ENCODE peak calls at places on chromosomes 3 and 15, in ten cellular contexts. One of them, this sample, is unnamed.

GRCh38 chr15:63037996-63038720 is 4.4 kb upstream of the TPM1 start:
- DNase-seq in Panc1: no peak
- DNase-seq in AG10803: no peak
- DNase-seq in heart left ventricle: no peak
- DNase-seq in cardiac fibroblast: no peak
- DNase-seq in AG04449: no peak
- DNase-seq in mucosa of descending colon: no peak
- DNase-seq in thoracic aorta: no peak
- DNase-seq in dorsolateral prefrontal cortex: no peak
- DNase-seq in A549: no peak
- DNase-seq in this sample: no peak

GRCh38 chr3:128242818-128243601 is 89.7 kb downstream of the EEFSEC start:
- DNase-seq in Panc1: no peak
- DNase-seq in AG10803: no peak
- DNase-seq in heart left ventricle: no peak
- DNase-seq in cardiac fibroblast: no peak
- DNase-seq in AG04449: no peak
- DNase-seq in mucosa of descending colon: peak; percentile 46
- DNase-seq in thoracic aorta: no peak
- DNase-seq in dorsolateral prefrontal cortex: no peak
- DNase-seq in A549: no peak
- DNase-seq in this sample: no peak

GRCh38 chr3:109089265-109089664 is 28.7 kb downstream of the MORC1 start:
- DNase-seq in Panc1: no peak
- DNase-seq in AG10803: no peak
- DNase-seq in heart left ventricle: no peak
- DNase-seq in cardiac fibroblast: no peak
- DNase-seq in AG04449: no peak
- DNase-seq in mucosa of descending colon: no peak
- DNase-seq in thoracic aorta: no peak
- DNase-seq in dorsolateral prefrontal cortex: no peak
- DNase-seq in A549: no peak
- DNase-seq in this sample: no peak

GRCh38 chr15:68382286-68383007 is 49.5 kb downstream of the ITGA11 start:
- DNase-seq in Panc1: no peak
- DNase-seq in AG10803: no peak
- DNase-seq in heart left ventricle: peak; percentile 3
- DNase-seq in cardiac fibroblast: no peak
- DNase-seq in AG04449: no peak
- DNase-seq in mucosa of descending colon: no peak
- DNase-seq in thoracic aorta: no peak
- DNase-seq in dorsolateral prefrontal cortex: no peak
- DNase-seq in A549: no peak
- DNase-seq in this sample: no peak

GRCh38 chr3:194990454-194991337 is 280.3 kb downstream of the XXYLT1 start:
- DNase-seq in Panc1: no peak
- DNase-seq in AG10803: no peak
- DNase-seq in heart left ventricle: no peak
- DNase-seq in cardiac fibroblast: no peak
- DNase-seq in AG04449: no peak
- DNase-seq in mucosa of descending colon: no peak
- DNase-seq in thoracic aorta: no peak
- DNase-seq in dorsolateral prefrontal cortex: no peak
- DNase-seq in A549: no peak
- DNase-seq in this sample: no peak

GRCh38 chr3:149386299-149386606 is 8.8 kb upstream of the TM4SF1 start:
- DNase-seq in Panc1: no peak
- DNase-seq in AG10803: no peak
- DNase-seq in heart left ventricle: no peak
- DNase-seq in cardiac fibroblast: no peak
- DNase-seq in AG04449: no peak
- DNase-seq in mucosa of descending colon: no peak
- DNase-seq in thoracic aorta: no peak
- DNase-seq in dorsolateral prefrontal cortex: no peak
- DNase-seq in A549: no peak
- DNase-seq in this sample: no peak

GRCh38 chr15:51939216-51939615 is 32.4 kb downstream of the LEO1 start:
- DNase-seq in Panc1: no peak
- DNase-seq in AG10803: peak; percentile 9
- DNase-seq in heart left ventricle: no peak
- DNase-seq in cardiac fibroblast: no peak
- DNase-seq in AG04449: no peak
- DNase-seq in mucosa of descending colon: no peak
- DNase-seq in thoracic aorta: no peak
- DNase-seq in dorsolateral prefrontal cortex: no peak
- DNase-seq in A549: no peak
- DNase-seq in this sample: no peak

GRCh38 chr3:57972421-57973111 is 35.7 kb upstream of the FLNB start:
- DNase-seq in Panc1: no peak
- DNase-seq in AG10803: no peak
- DNase-seq in heart left ventricle: no peak
- DNase-seq in cardiac fibroblast: no peak
- DNase-seq in AG04449: no peak
- DNase-seq in mucosa of descending colon: peak; percentile 91
- DNase-seq in thoracic aorta: no peak
- DNase-seq in dorsolateral prefrontal cortex: no peak
- DNase-seq in A549: no peak
- DNase-seq in this sample: no peak

GRCh38 chr3:81585937-81586336 is 175.5 kb downstream of the GBE1 start:
- DNase-seq in Panc1: no peak
- DNase-seq in AG10803: no peak
- DNase-seq in heart left ventricle: no peak
- DNase-seq in cardiac fibroblast: no peak
- DNase-seq in AG04449: no peak
- DNase-seq in mucosa of descending colon: no peak
- DNase-seq in thoracic aorta: no peak
- DNase-seq in dorsolateral prefrontal cortex: no peak
- DNase-seq in A549: no peak
- DNase-seq in this sample: no peak

GRCh38 chr3:81579744-81580143 is 181.7 kb downstream of the GBE1 start:
- DNase-seq in Panc1: no peak
- DNase-seq in AG10803: no peak
- DNase-seq in heart left ventricle: no peak
- DNase-seq in cardiac fibroblast: no peak
- DNase-seq in AG04449: no peak
- DNase-seq in mucosa of descending colon: no peak
- DNase-seq in thoracic aorta: no peak
- DNase-seq in dorsolateral prefrontal cortex: no peak
- DNase-seq in A549: no peak
- DNase-seq in this sample: no peak

GRCh38 chr3:81585057-81585456 is 176.4 kb downstream of the GBE1 start:
- DNase-seq in Panc1: no peak
- DNase-seq in AG10803: no peak
- DNase-seq in heart left ventricle: no peak
- DNase-seq in cardiac fibroblast: no peak
- DNase-seq in AG04449: no peak
- DNase-seq in mucosa of descending colon: no peak
- DNase-seq in thoracic aorta: no peak
- DNase-seq in dorsolateral prefrontal cortex: no peak
- DNase-seq in A549: no peak
- DNase-seq in this sample: no peak

GRCh38 chr3:81580399-81580798 is 181.0 kb downstream of the GBE1 start:
- DNase-seq in Panc1: no peak
- DNase-seq in AG10803: no peak
- DNase-seq in heart left ventricle: no peak
- DNase-seq in cardiac fibroblast: no peak
- DNase-seq in AG04449: no peak
- DNase-seq in mucosa of descending colon: no peak
- DNase-seq in thoracic aorta: no peak
- DNase-seq in dorsolateral prefrontal cortex: no peak
- DNase-seq in A549: no peak
- DNase-seq in this sample: no peak

GRCh38 chr3:81581966-81582599 is 179.4 kb downstream of the GBE1 start:
- DNase-seq in Panc1: peak; percentile 24
- DNase-seq in AG10803: peak; percentile 35
- DNase-seq in heart left ventricle: no peak
- DNase-seq in cardiac fibroblast: peak; percentile 62
- DNase-seq in AG04449: no peak
- DNase-seq in mucosa of descending colon: peak; percentile 56
- DNase-seq in thoracic aorta: no peak
- DNase-seq in dorsolateral prefrontal cortex: no peak
- DNase-seq in A549: no peak
- DNase-seq in this sample: no peak
- TF ChIP-seq CTCF in Panc1: peak; percentile 75
- TF ChIP-seq CTCF in AG10803: peak; percentile 78
- TF ChIP-seq CTCF in heart left ventricle: peak; percentile 53
- TF ChIP-seq CTCF in cardiac fibroblast: peak; percentile 78
- TF ChIP-seq CTCF in AG04449: peak; percentile 70
- TF ChIP-seq CTCF in mucosa of descending colon: peak; percentile 37
- TF ChIP-seq CTCF in thoracic aorta: peak; percentile 27
- TF ChIP-seq CTCF in dorsolateral prefrontal cortex: peak; percentile 27
- TF ChIP-seq CTCF in A549: peak; percentile 77
- TF ChIP-seq CTCF in this sample: peak; percentile 31

GRCh38 chr3:13657660-13658435 is 108.9 kb downstream of the FBLN2 start:
- DNase-seq in Panc1: no peak
- DNase-seq in AG10803: peak; percentile 24
- DNase-seq in heart left ventricle: peak; percentile 49
- DNase-seq in cardiac fibroblast: peak; percentile 41
- DNase-seq in AG04449: no peak
- DNase-seq in mucosa of descending colon: peak; percentile 51
- DNase-seq in thoracic aorta: no peak
- DNase-seq in dorsolateral prefrontal cortex: peak; percentile 77
- DNase-seq in A549: peak; percentile 95
- DNase-seq in this sample: no peak

GRCh38 chr3:13653631-13654279 is 104.8 kb downstream of the FBLN2 start:
- DNase-seq in Panc1: no peak
- DNase-seq in AG10803: no peak
- DNase-seq in heart left ventricle: peak; percentile 22
- DNase-seq in cardiac fibroblast: no peak
- DNase-seq in AG04449: no peak
- DNase-seq in mucosa of descending colon: no peak
- DNase-seq in thoracic aorta: no peak
- DNase-seq in dorsolateral prefrontal cortex: no peak
- DNase-seq in A549: no peak
- DNase-seq in this sample: no peak

GRCh38 chr3:13654330-13655073 is 105.6 kb downstream of the FBLN2 start:
- DNase-seq in Panc1: no peak
- DNase-seq in AG10803: no peak
- DNase-seq in heart left ventricle: peak; percentile 23
- DNase-seq in cardiac fibroblast: no peak
- DNase-seq in AG04449: no peak
- DNase-seq in mucosa of descending colon: no peak
- DNase-seq in thoracic aorta: no peak
- DNase-seq in dorsolateral prefrontal cortex: no peak
- DNase-seq in A549: no peak
- DNase-seq in this sample: no peak

GRCh38 chr3:13656584-13657301 is 107.8 kb downstream of the FBLN2 start:
- DNase-seq in Panc1: no peak
- DNase-seq in AG10803: no peak
- DNase-seq in heart left ventricle: peak; percentile 9
- DNase-seq in cardiac fibroblast: no peak
- DNase-seq in AG04449: no peak
- DNase-seq in mucosa of descending colon: no peak
- DNase-seq in thoracic aorta: no peak
- DNase-seq in dorsolateral prefrontal cortex: no peak
- DNase-seq in A549: no peak
- DNase-seq in this sample: no peak

DNA sequence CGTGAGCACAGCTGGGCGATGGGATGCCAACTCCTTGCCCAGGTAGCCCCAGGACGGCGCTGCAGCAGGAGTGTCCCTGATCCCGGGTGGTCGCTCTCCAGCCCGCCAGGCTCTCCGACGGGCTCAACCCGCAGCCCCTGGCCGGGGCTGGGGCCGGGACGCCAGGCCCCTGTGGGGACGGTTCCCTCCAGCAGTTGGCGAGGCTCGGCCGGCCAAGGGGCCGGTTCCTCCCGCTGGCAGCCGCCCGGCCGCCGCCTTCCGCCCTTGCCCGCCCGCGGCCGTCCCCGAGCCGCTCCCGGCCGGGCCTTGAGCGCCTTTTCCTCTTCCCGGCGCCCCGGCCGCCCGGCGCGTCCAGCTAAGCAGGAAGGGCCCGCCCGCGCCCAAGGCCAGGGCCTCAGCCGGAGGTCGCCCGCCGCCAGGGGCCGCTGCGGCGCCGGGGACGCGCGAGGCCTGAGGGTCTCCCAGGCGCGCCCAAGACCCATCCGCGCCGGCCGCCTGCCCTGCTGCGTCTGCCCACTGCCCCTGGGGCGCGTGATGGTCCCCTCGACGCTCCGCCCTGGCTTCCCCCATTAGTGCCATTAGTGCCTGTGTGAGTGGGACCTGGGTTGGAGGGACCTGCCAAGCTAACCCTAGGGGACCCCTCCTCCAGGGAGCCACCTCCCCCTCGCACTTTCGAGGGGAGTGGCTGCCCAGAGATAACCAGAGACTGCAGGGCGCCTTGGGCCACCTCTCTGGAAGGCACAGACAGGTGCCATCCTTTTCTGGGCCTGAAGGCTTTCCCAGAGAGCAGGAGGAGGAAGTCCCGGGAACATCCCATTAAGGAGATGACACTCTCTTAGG is 106.4 kb downstream of the FBLN2 start:
- DNase-seq in Panc1: no peak
- DNase-seq in AG10803: peak; percentile 40
- DNase-seq in heart left ventricle: peak; percentile 63
- DNase-seq in cardiac fibroblast: peak; percentile 54
- DNase-seq in AG04449: no peak
- DNase-seq in mucosa of descending colon: peak; percentile 32
- DNase-seq in thoracic aorta: no peak
- DNase-seq in dorsolateral prefrontal cortex: no peak
- DNase-seq in A549: peak; percentile 62
- DNase-seq in this sample: no peak
- H3K4me3 ChIP-seq in Panc1: no peak overlapping the region
- H3K4me3 ChIP-seq in AG10803: no peak overlapping the region
- H3K4me3 ChIP-seq in heart left ventricle: peak overlapping the region; percentile 31
- H3K4me3 ChIP-seq in cardiac fibroblast: no peak overlapping the region
- H3K4me3 ChIP-seq in AG04449: no peak overlapping the region
- H3K4me3 ChIP-seq in mucosa of descending colon: no peak overlapping the region
- H3K4me3 ChIP-seq in thoracic aorta: peak overlapping the region; percentile 43
- H3K4me3 ChIP-seq in dorsolateral prefrontal cortex: no peak overlapping the region
- H3K4me3 ChIP-seq in A549: peak overlapping the region; percentile 31
- H3K4me3 ChIP-seq in this sample: no peak overlapping the region

GRCh38 chr15:31892513-31892912 is 137.8 kb upstream of the CHRNA7 start:
- DNase-seq in Panc1: no peak
- DNase-seq in AG10803: no peak
- DNase-seq in heart left ventricle: no peak
- DNase-seq in cardiac fibroblast: no peak
- DNase-seq in AG04449: no peak
- DNase-seq in mucosa of descending colon: no peak
- DNase-seq in thoracic aorta: no peak
- DNase-seq in dorsolateral prefrontal cortex: no peak
- DNase-seq in A549: no peak
- DNase-seq in this sample: no peak

GRCh38 chr15:31887246-31887645 is 143.1 kb upstream of the CHRNA7 start:
- DNase-seq in Panc1: no peak
- DNase-seq in AG10803: no peak
- DNase-seq in heart left ventricle: no peak
- DNase-seq in cardiac fibroblast: no peak
- DNase-seq in AG04449: no peak
- DNase-seq in mucosa of descending colon: no peak
- DNase-seq in thoracic aorta: no peak
- DNase-seq in dorsolateral prefrontal cortex: no peak
- DNase-seq in A549: no peak
- DNase-seq in this sample: no peak
- TF ChIP-seq CTCF in Panc1: no peak
- TF ChIP-seq CTCF in AG10803: no peak
- TF ChIP-seq CTCF in heart left ventricle: no peak
- TF ChIP-seq CTCF in cardiac fibroblast: no peak
- TF ChIP-seq CTCF in AG04449: no peak
- TF ChIP-seq CTCF in mucosa of descending colon: no peak
- TF ChIP-seq CTCF in thoracic aorta: no peak
- TF ChIP-seq CTCF in dorsolateral prefrontal cortex: no peak
- TF ChIP-seq CTCF in A549: no peak
- TF ChIP-seq CTCF in this sample: no peak

GRCh38 chr15:99143655-99144610 is 39.1 kb downstream of the SYNM start:
- DNase-seq in Panc1: no peak
- DNase-seq in AG10803: peak; percentile 88
- DNase-seq in heart left ventricle: peak; percentile 74
- DNase-seq in cardiac fibroblast: peak; percentile 74
- DNase-seq in AG04449: no peak
- DNase-seq in mucosa of descending colon: peak; percentile 19
- DNase-seq in thoracic aorta: peak; percentile 78
- DNase-seq in dorsolateral prefrontal cortex: no peak
- DNase-seq in A549: no peak
- DNase-seq in this sample: peak; percentile 85

GRCh38 chr15:99146661-99147060 is 41.8 kb downstream of the SYNM start:
- DNase-seq in Panc1: no peak
- DNase-seq in AG10803: no peak
- DNase-seq in heart left ventricle: no peak
- DNase-seq in cardiac fibroblast: no peak
- DNase-seq in AG04449: no peak
- DNase-seq in mucosa of descending colon: no peak
- DNase-seq in thoracic aorta: no peak
- DNase-seq in dorsolateral prefrontal cortex: no peak
- DNase-seq in A549: no peak
- DNase-seq in this sample: no peak

GRCh38 chr15:99143230-99143629 is 38.4 kb downstream of the SYNM start:
- DNase-seq in Panc1: no peak
- DNase-seq in AG10803: no peak
- DNase-seq in heart left ventricle: no peak
- DNase-seq in cardiac fibroblast: no peak
- DNase-seq in AG04449: no peak
- DNase-seq in mucosa of descending colon: no peak
- DNase-seq in thoracic aorta: no peak
- DNase-seq in dorsolateral prefrontal cortex: no peak
- DNase-seq in A549: no peak
- DNase-seq in this sample: no peak

GRCh38 chr15:99145005-99145404 is 40.1 kb downstream of the SYNM start:
- DNase-seq in Panc1: no peak
- DNase-seq in AG10803: no peak
- DNase-seq in heart left ventricle: no peak
- DNase-seq in cardiac fibroblast: no peak
- DNase-seq in AG04449: no peak
- DNase-seq in mucosa of descending colon: no peak
- DNase-seq in thoracic aorta: no peak
- DNase-seq in dorsolateral prefrontal cortex: no peak
- DNase-seq in A549: no peak
- DNase-seq in this sample: no peak

GRCh38 chr15:99145778-99146177 is 40.9 kb downstream of the SYNM start:
- DNase-seq in Panc1: no peak
- DNase-seq in AG10803: no peak
- DNase-seq in heart left ventricle: no peak
- DNase-seq in cardiac fibroblast: no peak
- DNase-seq in AG04449: no peak
- DNase-seq in mucosa of descending colon: no peak
- DNase-seq in thoracic aorta: no peak
- DNase-seq in dorsolateral prefrontal cortex: no peak
- DNase-seq in A549: no peak
- DNase-seq in this sample: no peak
- H3K4me3 ChIP-seq in Panc1: no peak overlapping the region
- H3K4me3 ChIP-seq in AG10803: no peak overlapping the region
- H3K4me3 ChIP-seq in heart left ventricle: no peak overlapping the region
- H3K4me3 ChIP-seq in cardiac fibroblast: no peak overlapping the region
- H3K4me3 ChIP-seq in AG04449: no peak overlapping the region
- H3K4me3 ChIP-seq in mucosa of descending colon: no peak overlapping the region
- H3K4me3 ChIP-seq in thoracic aorta: no peak overlapping the region
- H3K4me3 ChIP-seq in dorsolateral prefrontal cortex: no peak overlapping the region
- H3K4me3 ChIP-seq in A549: no peak overlapping the region
- H3K4me3 ChIP-seq in this sample: no peak overlapping the region